ENCODE peak calls at places on chromosomes 7 and 10, in four cellular contexts. One of them, this sample, is unnamed.

GRCh38 chr7:127189885-127190284 is 62.9 kb downstream of the GRM8 start:
- DNase-seq in cardiac muscle cell: peak; percentile 60
- DNase-seq in endodermal cell: no peak
- DNase-seq in upper lobe of right lung: no peak
- DNase-seq in this sample: no peak

GRCh38 chr10:97764519-97764931 is 7.3 kb downstream of the SFRP5 start:
- DNase-seq in cardiac muscle cell: no peak
- DNase-seq in upper lobe of right lung: no peak
- DNase-seq in endodermal cell: no peak
- DNase-seq in this sample: no peak

GRCh38 chr10:71727429-71728217 is 8.0 kb upstream of the C10orf105 start:
- DNase-seq in cardiac muscle cell: peak; percentile 63
- DNase-seq in upper lobe of right lung: no peak
- DNase-seq in endodermal cell: no peak
- DNase-seq in this sample: peak; percentile 78

GRCh38 chr7:48244902-48245301 is 73.6 kb downstream of the ABCA13 start:
- DNase-seq in upper lobe of right lung: no peak
- DNase-seq in endodermal cell: no peak
- DNase-seq in cardiac muscle cell: no peak
- DNase-seq in this sample: no peak

GRCh38 chr7:138565451-138566114 is 105.5 kb downstream of the TRIM24 start:
- DNase-seq in endodermal cell: peak; percentile 65
- DNase-seq in cardiac muscle cell: no peak
- DNase-seq in upper lobe of right lung: no peak
- DNase-seq in this sample: no peak

GRCh38 chr7:455110-455928 is 64.3 kb downstream of the PDGFA start:
- DNase-seq in upper lobe of right lung: no peak
- DNase-seq in endodermal cell: no peak
- DNase-seq in cardiac muscle cell: peak; percentile 71
- DNase-seq in this sample: no peak

GRCh38 chr10:73653195-73653594 is 2.6 kb downstream of the SYNPO2L start:
- DNase-seq in endodermal cell: no peak
- DNase-seq in upper lobe of right lung: no peak
- DNase-seq in cardiac muscle cell: no peak
- DNase-seq in this sample: no peak

GRCh38 chr7:2723138-2723850 is 35.3 kb downstream of the AMZ1 start:
- DNase-seq in upper lobe of right lung: peak; percentile 57
- DNase-seq in cardiac muscle cell: no peak
- DNase-seq in endodermal cell: peak; percentile 41
- DNase-seq in this sample: no peak

GRCh38 chr7:16934947-16935742 is 53.4 kb upstream of the AGR3 start:
- DNase-seq in cardiac muscle cell: no peak
- DNase-seq in upper lobe of right lung: no peak
- DNase-seq in endodermal cell: no peak
- DNase-seq in this sample: no peak

GRCh38 chr7:5450549-5451327 is 27.1 kb upstream of the TNRC18 start:
- DNase-seq in cardiac muscle cell: peak; percentile 78
- DNase-seq in upper lobe of right lung: peak; percentile 76
- DNase-seq in endodermal cell: peak; percentile 91
- DNase-seq in this sample: peak; percentile 79

GRCh38 chr10:26621889-26622681 is 75.4 kb upstream of the PDSS1 start:
- DNase-seq in upper lobe of right lung: peak; percentile 84
- DNase-seq in cardiac muscle cell: peak; percentile 36
- DNase-seq in endodermal cell: peak; percentile 77
- DNase-seq in this sample: peak; percentile 67

GRCh38 chr7:2078899-2079298 is 153.8 kb downstream of the MAD1L1 start:
- DNase-seq in cardiac muscle cell: no peak
- DNase-seq in upper lobe of right lung: no peak
- DNase-seq in endodermal cell: no peak
- DNase-seq in this sample: no peak

GRCh38 chr7:47256016-47256415 is 325.9 kb downstream of the TNS3 start:
- DNase-seq in upper lobe of right lung: no peak
- DNase-seq in cardiac muscle cell: no peak
- DNase-seq in endodermal cell: no peak
- DNase-seq in this sample: no peak

GRCh38 chr10:125694874-125695273 is 11.9 kb upstream of the TEX36 start:
- DNase-seq in cardiac muscle cell: no peak
- DNase-seq in endodermal cell: no peak
- DNase-seq in upper lobe of right lung: no peak
- DNase-seq in this sample: no peak

GRCh38 chr7:34036069-34036920 is 131.0 kb downstream of the BMPER start:
- DNase-seq in cardiac muscle cell: peak; percentile 70
- DNase-seq in endodermal cell: peak; percentile 69
- DNase-seq in upper lobe of right lung: no peak
- DNase-seq in this sample: no peak

GRCh38 chr7:133827707-133828580 is 299.2 kb upstream of the LRGUK start:
- DNase-seq in cardiac muscle cell: peak; percentile 17
- DNase-seq in upper lobe of right lung: no peak
- DNase-seq in endodermal cell: no peak
- DNase-seq in this sample: peak; percentile 17

GRCh38 chr10:121449457-121450045 is 148.7 kb downstream of the FGFR2 start:
- DNase-seq in upper lobe of right lung: no peak
- DNase-seq in cardiac muscle cell: no peak
- DNase-seq in endodermal cell: no peak
- DNase-seq in this sample: no peak

GRCh38 chr10:97550336-97551149 is 22.0 kb upstream of the ANKRD2 start:
- DNase-seq in endodermal cell: peak; percentile 83
- DNase-seq in upper lobe of right lung: no peak
- DNase-seq in cardiac muscle cell: no peak
- DNase-seq in this sample: no peak

GRCh38 chr10:112214335-112214941 is 30.9 kb upstream of the GPAM start:
- DNase-seq in endodermal cell: no peak
- DNase-seq in upper lobe of right lung: no peak
- DNase-seq in cardiac muscle cell: no peak
- DNase-seq in this sample: no peak

GRCh38 chr10:101447477-101447876 is 93.5 kb downstream of the BTRC start:
- DNase-seq in cardiac muscle cell: no peak
- DNase-seq in endodermal cell: no peak
- DNase-seq in upper lobe of right lung: no peak
- DNase-seq in this sample: no peak

GRCh38 chr10:70233109-70233938 is at the start of gene PPA1:
- DNase-seq in cardiac muscle cell: peak; percentile 99
- DNase-seq in upper lobe of right lung: peak; percentile 100
- DNase-seq in endodermal cell: peak; percentile 99
- DNase-seq in this sample: peak; percentile 100
- TF ChIP-seq CTCF in cardiac muscle cell: peak; percentile 22
- TF ChIP-seq CTCF in upper lobe of right lung: peak; percentile 29
- TF ChIP-seq CTCF in endodermal cell: peak; percentile 66
- TF ChIP-seq CTCF in this sample: no peak

GRCh38 chr10:117228210-117228609 is 12.7 kb upstream of the SLC18A2 start:
- DNase-seq in cardiac muscle cell: no peak
- DNase-seq in upper lobe of right lung: no peak
- DNase-seq in endodermal cell: no peak
- DNase-seq in this sample: no peak

GRCh38 chr10:117224036-117224430 is 16.9 kb upstream of the SLC18A2 start:
- DNase-seq in upper lobe of right lung: no peak
- DNase-seq in endodermal cell: no peak
- DNase-seq in cardiac muscle cell: no peak
- DNase-seq in this sample: no peak

GRCh38 chr10:117223413-117224035 is 17.4 kb upstream of the SLC18A2 start:
- DNase-seq in endodermal cell: no peak
- DNase-seq in upper lobe of right lung: no peak
- DNase-seq in cardiac muscle cell: no peak
- DNase-seq in this sample: no peak

GRCh38 chr10:117224881-117225280 is 16.0 kb upstream of the SLC18A2 start:
- DNase-seq in cardiac muscle cell: no peak
- DNase-seq in endodermal cell: no peak
- DNase-seq in upper lobe of right lung: no peak
- DNase-seq in this sample: no peak

GRCh38 chr10:117226813-117227451 is 14.0 kb upstream of the SLC18A2 start:
- DNase-seq in endodermal cell: peak; percentile 88
- DNase-seq in upper lobe of right lung: no peak
- DNase-seq in cardiac muscle cell: peak; percentile 70
- DNase-seq in this sample: peak; percentile 53
- TF ChIP-seq CTCF in endodermal cell: peak; percentile 87
- TF ChIP-seq CTCF in upper lobe of right lung: peak; percentile 40
- TF ChIP-seq CTCF in cardiac muscle cell: peak; percentile 63
- TF ChIP-seq CTCF in this sample: peak; percentile 50

DNA sequence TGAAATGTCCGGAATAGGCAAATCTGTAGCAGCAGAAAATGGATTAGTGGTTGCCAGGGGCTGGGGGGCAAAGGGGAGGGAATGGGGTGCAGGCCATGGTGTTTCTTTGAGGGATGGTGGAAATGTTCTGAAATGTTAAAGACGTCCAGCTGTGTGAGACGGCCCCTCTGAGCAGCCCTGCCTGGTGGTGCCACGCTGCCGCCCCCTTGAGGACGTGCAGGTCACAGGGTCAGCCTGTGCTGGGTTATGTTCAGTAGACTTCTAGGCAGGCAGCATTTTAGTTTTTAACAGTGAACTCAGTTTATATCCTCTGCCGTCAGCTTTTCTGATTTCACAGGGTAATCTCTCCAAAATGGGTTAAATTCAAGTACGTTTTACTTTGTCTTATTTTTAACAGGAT is 9.4 kb downstream of the NUB1 start:
- DNase-seq in upper lobe of right lung: no peak
- DNase-seq in endodermal cell: peak; percentile 87
- DNase-seq in cardiac muscle cell: peak; percentile 35
- DNase-seq in this sample: no peak
- TF ChIP-seq CTCF in upper lobe of right lung: no peak
- TF ChIP-seq CTCF in endodermal cell: peak; percentile 80
- TF ChIP-seq CTCF in cardiac muscle cell: no peak
- TF ChIP-seq CTCF in this sample: peak; percentile 55

DNA sequence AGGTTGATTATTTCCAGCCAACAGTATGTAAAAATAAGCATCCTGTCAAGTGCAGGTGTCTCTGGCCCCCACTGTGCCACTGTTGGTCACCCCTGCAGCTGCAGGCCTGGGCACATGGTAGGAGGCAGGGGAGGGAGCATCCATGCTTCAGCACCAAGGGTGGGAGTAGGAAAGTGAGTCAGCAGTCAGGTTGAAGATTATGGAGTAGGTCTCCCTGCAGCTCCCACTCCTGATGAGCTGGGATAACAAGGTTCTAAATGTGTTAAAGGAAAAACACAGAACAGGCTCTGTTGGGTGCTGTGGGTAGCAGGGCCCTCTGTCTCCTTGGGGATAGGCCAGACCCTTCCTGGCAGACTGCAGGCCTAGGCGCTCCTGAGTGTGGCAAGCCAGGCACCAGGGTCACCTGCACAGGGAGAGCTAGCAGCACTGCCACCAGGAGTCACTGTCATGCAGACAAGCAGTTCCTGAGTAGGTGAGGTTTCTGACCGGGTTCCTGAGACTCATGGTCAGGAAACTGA is 59.3 kb downstream of the NUDCD3 start:
- DNase-seq in upper lobe of right lung: no peak
- DNase-seq in endodermal cell: peak; percentile 87
- DNase-seq in cardiac muscle cell: peak; percentile 36
- DNase-seq in this sample: peak; percentile 78
- TF ChIP-seq CTCF in upper lobe of right lung: no peak
- TF ChIP-seq CTCF in endodermal cell: peak; percentile 75
- TF ChIP-seq CTCF in cardiac muscle cell: no peak
- TF ChIP-seq CTCF in this sample: peak; percentile 42

DNA sequence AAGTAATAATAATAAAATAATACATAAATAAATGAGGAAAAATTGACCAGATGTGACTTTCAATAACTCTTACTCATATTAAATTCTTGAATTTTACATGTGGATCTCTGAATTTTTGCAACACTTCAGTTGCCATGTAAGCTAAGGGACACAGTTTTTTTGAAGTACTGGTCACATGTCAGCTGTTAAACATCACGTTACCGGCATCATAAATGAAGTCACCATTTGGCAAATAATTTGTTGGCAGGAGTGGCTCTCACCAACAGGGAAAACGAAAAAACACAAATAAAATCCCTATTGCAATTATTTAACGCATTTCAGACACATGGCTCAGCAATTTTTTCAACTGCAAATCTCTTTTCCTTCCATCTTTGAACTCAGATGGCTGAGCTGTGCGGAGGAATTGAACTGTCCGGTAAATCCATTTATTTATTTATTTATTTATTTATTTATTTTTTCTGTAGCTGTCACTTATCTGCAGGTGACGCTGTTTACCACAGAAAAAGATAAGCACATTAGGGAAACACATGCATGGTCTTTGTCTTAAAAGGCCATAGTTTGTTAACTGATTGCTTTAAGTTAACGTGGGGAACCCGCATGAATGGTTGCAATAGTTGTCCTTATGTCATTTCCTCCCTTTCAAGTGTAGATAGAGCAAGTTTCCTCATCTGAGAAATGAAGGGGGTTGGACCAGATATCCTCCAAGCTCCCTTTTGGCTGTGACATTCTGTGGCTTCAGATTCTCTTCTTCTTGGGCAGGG is 64.7 kb upstream of the JAZF1 start:
- DNase-seq in cardiac muscle cell: no peak
- DNase-seq in endodermal cell: no peak
- DNase-seq in upper lobe of right lung: no peak
- DNase-seq in this sample: no peak
- TF ChIP-seq CTCF in cardiac muscle cell: no peak
- TF ChIP-seq CTCF in endodermal cell: peak; percentile 18
- TF ChIP-seq CTCF in upper lobe of right lung: no peak
- TF ChIP-seq CTCF in this sample: no peak

This sample was measured in GM13976.